ENCODE peak calls at places on chromosome 7, in five cellular contexts. U is K562, P is HepG2, T is HCT116, N is H1. X is an unnamed sample.

GRCh38 chr7:136585954-136586670 is 282.3 kb upstream of the CHRM2 start:
- DNase-seq in U (no peak), P (no peak), T (no peak), N (no peak), X (no peak)

GRCh38 chr7:148540041-148540738 is 50.4 kb upstream of the C7orf33 start:
- DNase-seq in U (no peak), P (no peak), T (peak; percentile 4), N (peak; percentile 39), X (no peak)

GRCh38 chr7:69349291-69349690 is 249.0 kb upstream of the AUTS2 start:
- DNase-seq in U (no peak), P (no peak), T (no peak), N (peak; percentile 9), X (no peak)

GRCh38 chr7:135716677-135717238 is 11.2 kb downstream of the SLC13A4 start:
- DNase-seq in U (no peak), P (no peak), T (no peak), N (no peak), X (no peak)

GRCh38 chr7:28128608-28129007 is 52.0 kb downstream of the JAZF1 start:
- DNase-seq in U (no peak), P (no peak), T (no peak), N (no peak), X (no peak)

GRCh38 chr7:1843271-1843861 is 173.3 kb downstream of the ELFN1 start:
- DNase-seq in U (no peak), P (no peak), T (no peak), N (no peak), X (no peak)

GRCh38 chr7:158740013-158740656 is 35.5 kb upstream of the NCAPG2 start:
- DNase-seq in U (no peak), P (no peak), T (no peak), N (no peak), X (no peak)

GRCh38 chr7:94394399-94395140 is at the start of gene COL1A2:
- DNase-seq in U (peak; percentile 19), P (no peak), T (no peak), N (no peak), X (no peak)

GRCh38 chr7:42262907-42263466 is 26.0 kb upstream of the GLI3 start:
- DNase-seq in U (no peak), P (no peak), T (no peak), N (no peak), X (no peak)

GRCh38 chr7:103996017-103996551 is 6.6 kb upstream of the RELN start:
- DNase-seq in U (peak; percentile 96), P (no peak), T (no peak), N (no peak), X (no peak)

GRCh38 chr7:134514663-134515062 is 12.7 kb upstream of the AKR1B10 start:
- DNase-seq in U (peak; percentile 80), P (peak; percentile 66), T (peak; percentile 83), N (no peak), X (peak; percentile 13)

GRCh38 chr7:151121380-151122170 is 35.3 kb downstream of the AGAP3 start:
- DNase-seq in U (no peak), P (no peak), T (no peak), N (no peak), X (no peak)

GRCh38 chr7:122262246-122262645 is 42.3 kb downstream of the FEZF1 start:
- DNase-seq in U (no peak), P (no peak), T (no peak), N (no peak), X (no peak)

GRCh38 chr7:89987665-89988064 is 166.6 kb upstream of the STEAP1 start:
- DNase-seq in U (no peak), P (no peak), T (no peak), N (no peak), X (no peak)

GRCh38 chr7:103394566-103394965 is 47.1 kb downstream of the PSMC2 start:
- DNase-seq in U (no peak), P (no peak), T (no peak), N (no peak), X (no peak)

GRCh38 chr7:148982596-148983219 is 45.6 kb downstream of the PDIA4 start:
- DNase-seq in U (peak; percentile 23), P (no peak), T (no peak), N (no peak), X (no peak)

GRCh38 chr7:1136841-1137516 is 23.0 kb downstream of the ZFAND2A start:
- DNase-seq in U (no peak), P (peak; percentile 38), T (no peak), N (no peak), X (no peak)

GRCh38 chr7:8084772-8085171 is 116.2 kb downstream of the GLCCI1 start:
- DNase-seq in U (no peak), P (no peak), T (no peak), N (no peak), X (no peak)

GRCh38 chr7:128919241-128919640 is 8.7 kb upstream of the KCP start:
- DNase-seq in U (no peak), P (no peak), T (no peak), N (no peak), X (no peak)

GRCh38 chr7:38908759-38909335 is at the start of gene VPS41:
- DNase-seq in U (peak; percentile 76), P (peak; percentile 76), T (peak; percentile 60), N (no peak), X (peak; percentile 51)

GRCh38 chr7:23467731-23468720 is 2.3 kb downstream of the IGF2BP3 start:
- DNase-seq in U (peak; percentile 15), P (peak; percentile 56), T (no peak), N (no peak), X (no peak)

GRCh38 chr7:16270844-16271243 is 150.5 kb downstream of the CRPPA start:
- DNase-seq in U (no peak), P (no peak), T (no peak), N (no peak), X (no peak)

GRCh38 chr7:45973725-45974532 is 52.9 kb upstream of the IGFBP3 start:
- DNase-seq in U (no peak), P (peak; percentile 98), T (no peak), N (no peak), X (no peak)

GRCh38 chr7:117592011-117592635 is 112.3 kb downstream of the CFTR start:
- DNase-seq in U (no peak), P (no peak), T (no peak), N (no peak), X (no peak)

GRCh38 chr7:105156731-105157130 is 142.7 kb downstream of the KMT2E start:
- DNase-seq in U (no peak), P (no peak), T (no peak), N (no peak), X (no peak)

GRCh38 chr7:95660023-95660434 is 63.7 kb upstream of the PDK4 start:
- DNase-seq in U (no peak), P (no peak), T (no peak), N (no peak), X (no peak)

GRCh38 chr7:142401951-142402350 is 144.1 kb upstream of the PRSS58 start:
- DNase-seq in U (no peak), P (no peak), T (no peak), N (no peak), X (no peak)

GRCh38 chr7:47478017-47478344 is 103.9 kb downstream of the TNS3 start:
- DNase-seq in U (no peak), P (no peak), T (no peak), N (no peak), X (no peak)

GRCh38 chr7:50469181-50469580 is 19.0 kb upstream of the FIGNL1 start:
- DNase-seq in U (no peak), P (no peak), T (no peak), N (no peak), X (no peak)

GRCh38 chr7:111499027-111499426 is 63.3 kb downstream of the IMMP2L start:
- DNase-seq in U (peak; percentile 35), P (peak; percentile 28), T (peak; percentile 7), N (no peak), X (no peak)

GRCh38 chr7:32026076-32026425 is 44.2 kb downstream of the PDE1C start:
- DNase-seq in U (no peak), P (no peak), T (no peak), N (no peak), X (no peak)

GRCh38 chr7:133009853-133010252 is 72.0 kb downstream of the CHCHD3 start:
- DNase-seq in U (no peak), P (no peak), T (no peak), N (no peak), X (no peak)

GRCh38 chr7:46705416-46706255 is 784.6 kb upstream of the IGFBP3 start:
- DNase-seq in U (no peak), P (no peak), T (no peak), N (no peak), X (no peak)

GRCh38 chr7:119090851-119091250 is 866.3 kb downstream of the ANKRD7 start:
- DNase-seq in U (no peak), P (no peak), T (peak; percentile 7), N (no peak), X (no peak)

GRCh38 chr7:22694597-22695207 is 32.3 kb upstream of the IL6 start:
- DNase-seq in U (no peak), P (no peak), T (no peak), N (no peak), X (no peak)

DNA sequence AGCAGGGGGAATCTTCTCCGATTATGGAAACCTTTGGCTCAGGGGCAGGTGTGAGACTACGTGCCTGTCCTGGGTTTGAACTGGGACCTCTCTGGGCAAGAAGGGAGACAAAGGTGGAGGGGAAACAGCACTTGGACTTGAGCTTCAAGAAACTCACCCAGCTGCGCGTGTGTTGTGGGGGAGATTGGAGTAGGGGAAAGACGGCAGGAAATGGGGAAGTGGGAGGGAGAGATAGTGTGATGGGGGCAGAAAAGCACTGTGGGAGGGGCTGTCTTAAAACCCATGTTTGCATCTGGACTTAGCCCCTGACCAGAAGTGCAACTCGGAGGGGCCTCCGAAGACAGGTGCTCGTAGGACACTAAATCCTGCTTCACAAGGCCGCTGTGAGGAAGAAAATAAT is 107.0 kb downstream of the HIP1 start:
- DNase-seq in U (no peak), P (no peak), T (no peak), N (no peak), X (no peak)
- TF ChIP-seq POLR2AphosphoS5 in U (no peak), P (no peak), T (no peak), N (no peak), X (no peak)

GRCh38 chr7:44638611-44639557 is 32.5 kb downstream of the OGDH start:
- DNase-seq in U (peak; percentile 88), P (peak; percentile 62), T (peak; percentile 74), N (no peak), X (peak; percentile 80)
- TF ChIP-seq ZNF274 in U (no peak), P (no peak), T (no peak), N (no peak), X (no peak)

GRCh38 chr7:27113991-27114866 is 11.7 kb upstream of the HOXA2 start:
- DNase-seq in U (peak; percentile 26), P (no peak), T (no peak), N (no peak), X (no peak)

GRCh38 chr7:27111753-27112277 is 9.3 kb upstream of the HOXA2 start:
- DNase-seq in U (no peak), P (no peak), T (no peak), N (no peak), X (no peak)

GRCh38 chr7:27112361-27112760 is 9.9 kb upstream of the HOXA2 start:
- DNase-seq in U (no peak), P (no peak), T (no peak), N (no peak), X (no peak)

GRCh38 chr7:27110977-27111752 is 8.7 kb upstream of the HOXA2 start:
- DNase-seq in U (no peak), P (no peak), T (no peak), N (no peak), X (no peak)

GRCh38 chr7:27112960-27113949 is 10.8 kb upstream of the HOXA2 start:
- DNase-seq in U (no peak), P (no peak), T (peak; percentile 60), N (no peak), X (no peak)
- TF ChIP-seq POLR2AphosphoS5 in U (no peak), P (no peak), T (peak; percentile 55), N (no peak), X (no peak)

GRCh38 chr7:101880536-101881443 is 63.4 kb downstream of the CUX1 start:
- DNase-seq in U (no peak), P (no peak), T (no peak), N (no peak), X (no peak)
- TF ChIP-seq ZNF274 in U (no peak), P (no peak), T (no peak), N (no peak), X (no peak)

X was measured in GM12878.